ENCODE peak calls at places on chromosomes 5 and 9, in five cellular contexts. Y is transverse colon, F is SK-N-SH, K is GM23338, E is suprapubic skin. R is an unnamed sample.

GRCh38 chr9:4662989-4663792 is 1.1 kb downstream of the PLPP6 start:
- DNase-seq in E (no peak), F (peak; percentile 21), Y (no peak), K (peak; percentile 20), R (no peak)

GRCh38 chr5:25489834-25490538 is 845.2 kb upstream of the CDH10 start:
- DNase-seq in F (no peak), Y (no peak), K (no peak), E (no peak), R (no peak)

GRCh38 chr9:129166962-129167557 is 11.0 kb downstream of the IER5L start:
- DNase-seq in K (peak; percentile 87), F (no peak), E (peak; percentile 91), Y (peak; percentile 92), R (no peak)

GRCh38 chr9:13491493-13492424 is 212.3 kb upstream of the MPDZ start:
- DNase-seq in Y (no peak), F (no peak), E (no peak), K (peak; percentile 93), R (no peak)

GRCh38 chr5:42951169-42951846 is 88.8 kb downstream of the ANXA2R start:
- DNase-seq in K (peak; percentile 36), E (no peak), F (peak; percentile 45), Y (peak; percentile 59), R (peak; percentile 27)

GRCh38 chr9:794386-794785 is 47.1 kb upstream of the DMRT1 start:
- DNase-seq in K (no peak), Y (no peak), E (no peak), F (no peak), R (no peak)

GRCh38 chr9:80378669-80379293 is 807.0 kb downstream of the TLE4 start:
- DNase-seq in E (no peak), Y (no peak), K (no peak), F (no peak), R (no peak)

GRCh38 chr5:170333161-170333909 is 35.8 kb upstream of the LCP2 start:
- DNase-seq in F (no peak), Y (peak; percentile 43), E (no peak), K (peak; percentile 85), R (no peak)

GRCh38 chr5:37723147-37723961 is 116.5 kb downstream of the GDNF start:
- DNase-seq in Y (no peak), K (peak; percentile 74), F (no peak), E (no peak), R (no peak)

GRCh38 chr9:72586388-72587160 is 65.2 kb downstream of the TMC1 start:
- DNase-seq in E (no peak), Y (peak; percentile 44), K (no peak), F (no peak), R (no peak)

GRCh38 chr9:114849450-114849849 is 43.6 kb upstream of the TNFSF15 start:
- DNase-seq in Y (no peak), F (no peak), K (no peak), E (no peak), R (no peak)

GRCh38 chr5:173602423-173602822 is 14.0 kb downstream of the BOD1 start:
- DNase-seq in F (no peak), Y (no peak), K (peak; percentile 50), E (no peak), R (no peak)

GRCh38 chr9:4299006-4299795 is 667 bp downstream of the GLIS3 start:
- DNase-seq in K (peak; percentile 72), E (no peak), Y (peak; percentile 30), F (peak; percentile 65), R (peak; percentile 30)

GRCh38 chr5:152349683-152350526 is 55.2 kb downstream of the NMUR2 start:
- DNase-seq in E (no peak), K (peak; percentile 70), Y (peak; percentile 8), F (peak; percentile 45), R (peak; percentile 4)

GRCh38 chr5:146048994-146049703 is 56.2 kb downstream of the PLAC8L1 start:
- DNase-seq in Y (peak; percentile 65), E (no peak), K (peak; percentile 86), F (peak; percentile 74), R (no peak)

GRCh38 chr5:69528015-69528414 is 32.0 kb upstream of the GTF2H2C start:
- DNase-seq in F (no peak), Y (no peak), K (peak; percentile 71), E (no peak), R (no peak)

GRCh38 chr5:145951071-145951470 is 14.7 kb downstream of the SH3RF2 start:
- DNase-seq in K (no peak), E (no peak), Y (no peak), F (no peak), R (no peak)

GRCh38 chr5:172848419-172848818 is 14.4 kb downstream of the ERGIC1 start:
- DNase-seq in Y (peak; percentile 35), F (no peak), K (no peak), E (no peak), R (no peak)

GRCh38 chr9:91361294-91362201 is at the start of gene AUH:
- DNase-seq in E (peak; percentile 86), Y (peak; percentile 91), K (peak; percentile 89), F (peak; percentile 98), R (peak; percentile 87)

GRCh38 chr5:172725273-172725672 is 45.7 kb downstream of the DUSP1 start:
- DNase-seq in K (no peak), E (no peak), Y (no peak), F (no peak), R (no peak)

GRCh38 chr5:74136276-74136675 is 504.3 kb downstream of the ENC1 start:
- DNase-seq in F (no peak), K (no peak), E (no peak), Y (no peak), R (no peak)

GRCh38 chr9:34499101-34499500 is 23.7 kb downstream of the ENHO start:
- DNase-seq in E (no peak), K (no peak), F (no peak), Y (no peak), R (no peak)

GRCh38 chr9:68979538-68980314 is 34.2 kb downstream of the PRKACG start:
- DNase-seq in E (no peak), K (no peak), Y (peak; percentile 26), F (no peak), R (no peak)

GRCh38 chr5:177365845-177366527 is 8.3 kb downstream of the RGS14 start:
- DNase-seq in E (no peak), Y (no peak), K (peak; percentile 24), F (peak; percentile 63), R (no peak)

GRCh38 chr9:98833090-98833956 is 25.9 kb downstream of the GALNT12 start:
- DNase-seq in E (no peak), F (no peak), Y (no peak), K (no peak), R (no peak)

GRCh38 chr9:135413086-135413375 is 66.6 kb upstream of the PPP1R26 start:
- DNase-seq in E (no peak), F (peak; percentile 30), Y (no peak), K (no peak), R (no peak)

GRCh38 chr9:131727795-131728545 is 11.9 kb downstream of the RAPGEF1 start:
- DNase-seq in Y (no peak), E (no peak), K (no peak), F (no peak), R (no peak)

GRCh38 chr9:131728546-131728910 is 11.3 kb downstream of the RAPGEF1 start:
- DNase-seq in E (no peak), F (no peak), Y (no peak), K (no peak), R (no peak)

GRCh38 chr9:131728961-131729360 is 10.9 kb downstream of the RAPGEF1 start:
- DNase-seq in K (no peak), Y (peak; percentile 59), E (no peak), F (peak; percentile 51), R (no peak)

GRCh38 chr9:131724678-131725077 is 15.2 kb downstream of the RAPGEF1 start:
- DNase-seq in Y (no peak), E (no peak), F (no peak), K (no peak), R (no peak)

GRCh38 chr9:131727184-131727785 is 12.6 kb downstream of the RAPGEF1 start:
- DNase-seq in E (no peak), Y (no peak), K (no peak), F (no peak), R (no peak)
- TF ChIP-seq POLR2AphosphoS5 in E (no peak), Y (peak; percentile 17), K (no peak), F (no peak), R (no peak)

GRCh38 chr5:113294341-113295110 is 140.3 kb downstream of the TSSK1B start:
- DNase-seq in K (peak; percentile 88), F (peak; percentile 94), E (peak; percentile 93), Y (peak; percentile 88), R (peak; percentile 46)
- TF ChIP-seq POLR2AphosphoS5 in K (peak; percentile 34), F (peak; percentile 54), E (peak; percentile 73), Y (peak; percentile 92), R (no peak)

GRCh38 chr5:134581241-134581981 is 51.2 kb downstream of the SAR1B start:
- DNase-seq in F (peak; percentile 42), E (peak; percentile 79), K (no peak), Y (peak; percentile 7), R (no peak)

GRCh38 chr5:134578578-134579283 is 53.3 kb downstream of the JADE2 start:
- DNase-seq in K (no peak), Y (no peak), F (peak; percentile 14), E (no peak), R (no peak)

GRCh38 chr5:134577796-134578577 is 52.5 kb downstream of the JADE2 start:
- DNase-seq in K (peak; percentile 97), E (no peak), Y (peak; percentile 84), F (peak; percentile 90), R (peak; percentile 79)

GRCh38 chr5:134579284-134579771 is 53.3 kb downstream of the SAR1B start:
- DNase-seq in E (no peak), K (no peak), F (no peak), Y (no peak), R (no peak)

DNA sequence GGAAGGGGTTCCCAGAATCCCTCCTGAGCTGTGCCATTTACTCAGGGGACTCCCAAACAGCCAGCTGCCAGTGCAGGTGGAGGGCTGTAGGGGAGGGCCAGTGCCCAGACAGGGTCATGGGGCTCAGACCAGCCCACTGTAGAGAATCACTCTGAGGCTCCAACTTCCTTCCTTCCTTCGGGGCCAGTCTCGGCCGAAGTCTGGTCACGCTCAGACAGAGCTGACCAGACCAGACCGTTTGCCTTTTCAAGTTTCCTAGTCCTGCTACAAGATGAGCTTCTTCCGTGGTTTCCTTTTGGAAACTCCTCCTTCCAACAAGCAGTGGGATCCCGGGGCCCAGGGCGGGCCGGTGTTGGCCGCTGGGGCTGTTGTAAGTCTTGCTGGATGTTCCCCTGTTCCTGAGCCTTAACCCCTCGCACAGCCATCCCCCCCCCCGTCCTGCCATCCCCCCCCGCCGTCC is 52.6 kb downstream of the SAR1B start:
- DNase-seq in F (peak; percentile 9), E (peak; percentile 37), Y (no peak), K (no peak), R (no peak)
- TF ChIP-seq POLR2AphosphoS5 in F (no peak), E (no peak), Y (no peak), K (no peak), R (no peak)

DNA sequence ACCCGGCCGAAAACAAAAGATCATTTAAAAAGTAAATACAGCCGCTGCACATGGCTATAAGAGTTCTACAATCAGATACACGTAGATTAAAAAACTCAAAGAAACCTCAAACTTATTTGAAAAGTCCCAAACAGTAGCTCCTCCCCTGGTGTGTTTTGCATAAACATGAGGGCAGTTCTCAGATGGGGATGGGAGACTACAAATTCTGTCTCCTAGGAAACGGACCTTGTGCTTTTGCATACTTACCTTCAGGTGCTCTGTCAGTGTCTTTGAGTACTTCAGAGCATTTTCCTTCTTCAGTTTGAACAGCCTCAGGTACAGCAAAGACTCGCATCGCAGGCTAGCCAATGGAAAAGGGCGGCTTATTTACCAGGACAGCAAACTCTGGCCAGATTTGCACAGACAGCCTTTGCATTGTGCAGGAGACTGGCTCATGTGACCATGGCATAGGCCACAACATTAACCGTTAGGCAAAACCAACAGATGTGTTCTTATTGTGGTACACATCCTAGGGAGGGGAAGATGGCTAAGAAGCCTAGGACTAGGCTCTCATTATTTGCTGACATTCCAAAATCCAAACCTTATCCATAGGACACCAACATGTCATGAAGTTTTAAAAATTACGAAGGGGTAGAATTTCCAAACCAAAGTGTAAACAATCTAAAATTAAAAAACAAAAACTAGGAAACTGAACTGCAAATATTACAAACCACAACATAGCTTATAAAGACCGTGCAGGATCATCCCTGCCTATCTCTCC is 12.8 kb downstream of the LEAP2 start:
- DNase-seq in K (peak; percentile 33), E (no peak), Y (no peak), F (no peak), R (no peak)
- TF ChIP-seq POLR2AphosphoS5 in K (no peak), E (no peak), Y (no peak), F (no peak), R (no peak)